ENCODE peak calls at places on chromosomes 2 and 18, in five cellular contexts. One of them, this sample, is unnamed.

GRCh38 chr2:170235860-170236638 is 58.1 kb downstream of the MYO3B start:
- DNase-seq in fibroblast of the aortic adventitia: peak; percentile 57
- DNase-seq in activated naive CD8-positive, alpha-beta T cell treated with anti-CD3 and anti-CD28 coated beads, Interleukin-2, amount 50 U/mL, for 24 hours: peak; percentile 4
- DNase-seq in GM20000: peak; percentile 45
- DNase-seq in heart right ventricle: no peak
- DNase-seq in this sample: peak; percentile 31

GRCh38 chr2:201220102-201220570 is 37.2 kb downstream of the CASP10 start:
- DNase-seq in activated naive CD8-positive, alpha-beta T cell treated with anti-CD3 and anti-CD28 coated beads, Interleukin-2, amount 50 U/mL, for 24 hours: no peak
- DNase-seq in fibroblast of the aortic adventitia: peak; percentile 47
- DNase-seq in heart right ventricle: no peak
- DNase-seq in GM20000: no peak
- DNase-seq in this sample: no peak

GRCh38 chr2:206480161-206480560 is 36.8 kb downstream of the ADAM23 start:
- DNase-seq in activated naive CD8-positive, alpha-beta T cell treated with anti-CD3 and anti-CD28 coated beads, Interleukin-2, amount 50 U/mL, for 24 hours: no peak
- DNase-seq in fibroblast of the aortic adventitia: peak; percentile 12
- DNase-seq in heart right ventricle: no peak
- DNase-seq in GM20000: no peak
- DNase-seq in this sample: peak; percentile 20

GRCh38 chr18:43485565-43485964 is 208.3 kb upstream of the SYT4 start:
- DNase-seq in GM20000: no peak
- DNase-seq in heart right ventricle: no peak
- DNase-seq in fibroblast of the aortic adventitia: no peak
- DNase-seq in activated naive CD8-positive, alpha-beta T cell treated with anti-CD3 and anti-CD28 coated beads, Interleukin-2, amount 50 U/mL, for 24 hours: no peak
- DNase-seq in this sample: no peak

GRCh38 chr2:169620509-169620908 is 36.4 kb downstream of the PPIG start:
- DNase-seq in fibroblast of the aortic adventitia: no peak
- DNase-seq in GM20000: no peak
- DNase-seq in heart right ventricle: no peak
- DNase-seq in activated naive CD8-positive, alpha-beta T cell treated with anti-CD3 and anti-CD28 coated beads, Interleukin-2, amount 50 U/mL, for 24 hours: no peak
- DNase-seq in this sample: no peak

GRCh38 chr2:109087055-109087663 is 41.8 kb upstream of the SH3RF3 start:
- DNase-seq in fibroblast of the aortic adventitia: no peak
- DNase-seq in activated naive CD8-positive, alpha-beta T cell treated with anti-CD3 and anti-CD28 coated beads, Interleukin-2, amount 50 U/mL, for 24 hours: no peak
- DNase-seq in GM20000: no peak
- DNase-seq in heart right ventricle: no peak
- DNase-seq in this sample: no peak

GRCh38 chr2:96083064-96083889 is 33.1 kb downstream of the ADRA2B start:
- DNase-seq in fibroblast of the aortic adventitia: no peak
- DNase-seq in GM20000: no peak
- DNase-seq in heart right ventricle: peak; percentile 61
- DNase-seq in activated naive CD8-positive, alpha-beta T cell treated with anti-CD3 and anti-CD28 coated beads, Interleukin-2, amount 50 U/mL, for 24 hours: no peak
- DNase-seq in this sample: no peak

GRCh38 chr18:9506046-9506792 is 30.9 kb downstream of the RALBP1 start:
- DNase-seq in fibroblast of the aortic adventitia: peak; percentile 39
- DNase-seq in GM20000: no peak
- DNase-seq in heart right ventricle: no peak
- DNase-seq in activated naive CD8-positive, alpha-beta T cell treated with anti-CD3 and anti-CD28 coated beads, Interleukin-2, amount 50 U/mL, for 24 hours: no peak
- DNase-seq in this sample: peak; percentile 36

GRCh38 chr2:223528036-223528435 is 74.1 kb downstream of the SCG2 start:
- DNase-seq in GM20000: no peak
- DNase-seq in activated naive CD8-positive, alpha-beta T cell treated with anti-CD3 and anti-CD28 coated beads, Interleukin-2, amount 50 U/mL, for 24 hours: no peak
- DNase-seq in heart right ventricle: no peak
- DNase-seq in fibroblast of the aortic adventitia: peak; percentile 54
- DNase-seq in this sample: peak; percentile 59

GRCh38 chr2:64637931-64638330 is 15.8 kb downstream of the SERTAD2 start:
- DNase-seq in heart right ventricle: no peak
- DNase-seq in fibroblast of the aortic adventitia: no peak
- DNase-seq in activated naive CD8-positive, alpha-beta T cell treated with anti-CD3 and anti-CD28 coated beads, Interleukin-2, amount 50 U/mL, for 24 hours: no peak
- DNase-seq in GM20000: no peak
- DNase-seq in this sample: no peak

GRCh38 chr2:7609556-7610323 is 692.5 kb downstream of the RNF144A start:
- DNase-seq in activated naive CD8-positive, alpha-beta T cell treated with anti-CD3 and anti-CD28 coated beads, Interleukin-2, amount 50 U/mL, for 24 hours: no peak
- DNase-seq in heart right ventricle: no peak
- DNase-seq in fibroblast of the aortic adventitia: no peak
- DNase-seq in GM20000: no peak
- DNase-seq in this sample: no peak

GRCh38 chr2:40721595-40721994 is 269.7 kb upstream of the SLC8A1 start:
- DNase-seq in fibroblast of the aortic adventitia: peak; percentile 16
- DNase-seq in heart right ventricle: no peak
- DNase-seq in activated naive CD8-positive, alpha-beta T cell treated with anti-CD3 and anti-CD28 coated beads, Interleukin-2, amount 50 U/mL, for 24 hours: no peak
- DNase-seq in GM20000: no peak
- DNase-seq in this sample: peak; percentile 71

GRCh38 chr2:28993211-28993960 is 12.3 kb downstream of the TOGARAM2 start:
- DNase-seq in heart right ventricle: no peak
- DNase-seq in GM20000: no peak
- DNase-seq in activated naive CD8-positive, alpha-beta T cell treated with anti-CD3 and anti-CD28 coated beads, Interleukin-2, amount 50 U/mL, for 24 hours: no peak
- DNase-seq in fibroblast of the aortic adventitia: no peak
- DNase-seq in this sample: no peak

GRCh38 chr18:35153609-35154273 is 87.1 kb upstream of the ZNF397 start:
- DNase-seq in GM20000: no peak
- DNase-seq in fibroblast of the aortic adventitia: no peak
- DNase-seq in activated naive CD8-positive, alpha-beta T cell treated with anti-CD3 and anti-CD28 coated beads, Interleukin-2, amount 50 U/mL, for 24 hours: no peak
- DNase-seq in heart right ventricle: no peak
- DNase-seq in this sample: no peak

GRCh38 chr2:131154071-131154531 is 49.0 kb downstream of the PLEKHB2 start:
- DNase-seq in fibroblast of the aortic adventitia: peak; percentile 60
- DNase-seq in heart right ventricle: peak; percentile 46
- DNase-seq in activated naive CD8-positive, alpha-beta T cell treated with anti-CD3 and anti-CD28 coated beads, Interleukin-2, amount 50 U/mL, for 24 hours: peak; percentile 77
- DNase-seq in GM20000: peak; percentile 91
- DNase-seq in this sample: peak; percentile 71

This sample was measured in EH.